ENCODE peak calls at places on chromosomes 3 and 15, in four cellular contexts. Q is globus pallidus, Y is left lobe of liver, U is pancreas. R is an unnamed sample.

GRCh38 chr3:139982404-139982803 is 47.4 kb downstream of the CLSTN2 start:
- DNase-seq in Q (peak; percentile 26), Y (no peak), U (no peak), R (no peak)

GRCh38 chr3:101725192-101725889 is 927 bp downstream of the CEP97 start:
- DNase-seq in Q (peak; percentile 42), Y (peak; percentile 53), U (peak; percentile 30), R (peak; percentile 31)

GRCh38 chr3:87052499-87053260 is 61.7 kb upstream of the VGLL3 start:
- DNase-seq in Q (no peak), Y (no peak), U (no peak), R (no peak)

GRCh38 chr3:161423911-161424522 is 52.7 kb upstream of the SPTSSB start:
- DNase-seq in Q (peak; percentile 47), Y (no peak), U (no peak), R (peak; percentile 71)

GRCh38 chr15:70172561-70172960 is 74.8 kb upstream of the TLE3 start:
- DNase-seq in Q (no peak), Y (no peak), U (no peak), R (no peak)

GRCh38 chr3:27666277-27666676 is 55.8 kb downstream of the EOMES start:
- DNase-seq in Q (no peak), Y (no peak), U (no peak), R (no peak)

GRCh38 chr15:56243117-56243773 is 434 bp downstream of the RFX7 start:
- DNase-seq in Q (peak; percentile 76), Y (peak; percentile 52), U (peak; percentile 57), R (peak; percentile 69)

GRCh38 chr15:60611592-60612346 is 132.8 kb upstream of the ICE2 start:
- DNase-seq in Q (no peak), Y (no peak), U (no peak), R (no peak)

GRCh38 chr3:161576733-161577510 is 80.3 kb downstream of the OTOL1 start:
- DNase-seq in Q (no peak), Y (no peak), U (no peak), R (no peak)

GRCh38 chr3:25021816-25022215 is 406.2 kb upstream of the RARB start:
- DNase-seq in Q (peak; percentile 20), Y (no peak), U (no peak), R (no peak)

GRCh38 chr15:69450968-69451695 is 1.5 kb upstream of the RPLP1 start:
- DNase-seq in Q (no peak), Y (no peak), U (no peak), R (no peak)

GRCh38 chr3:16548721-16549120 is 35.2 kb upstream of the RFTN1 start:
- DNase-seq in Q (no peak), Y (no peak), U (no peak), R (no peak)

GRCh38 chr15:96340611-96341464 is 10.3 kb downstream of the NR2F2 start:
- DNase-seq in Q (peak; percentile 55), Y (peak; percentile 49), U (peak; percentile 60), R (peak; percentile 71)

GRCh38 chr15:64864080-64864479 is 22.4 kb downstream of the PLEKHO2 start:
- DNase-seq in Q (no peak), Y (no peak), U (no peak), R (no peak)

GRCh38 chr15:100769043-100769974 is 110.3 kb upstream of the ALDH1A3 start:
- DNase-seq in Q (no peak), Y (no peak), U (no peak), R (no peak)

GRCh38 chr3:46882377-46883015 is 5.0 kb downstream of the PTH1R start:
- DNase-seq in Q (no peak), Y (no peak), U (no peak), R (no peak)

GRCh38 chr3:81929697-81930096 is 168.3 kb upstream of the GBE1 start:
- DNase-seq in Q (no peak), Y (no peak), U (no peak), R (peak; percentile 16)

GRCh38 chr3:47227678-47228077 is 54.9 kb downstream of the KIF9 start:
- DNase-seq in Q (peak; percentile 51), Y (no peak), U (no peak), R (no peak)

GRCh38 chr3:107452436-107452835 is 70.3 kb upstream of the BBX start:
- DNase-seq in Q (no peak), Y (no peak), U (no peak), R (no peak)

GRCh38 chr3:11668243-11669232 is 24.8 kb upstream of the VGLL4 start:
- DNase-seq in Q (no peak), Y (no peak), U (no peak), R (peak; percentile 29)

GRCh38 chr3:186380622-186381380 is 18.8 kb upstream of the DGKG start:
- DNase-seq in Q (no peak), Y (no peak), U (no peak), R (no peak)

GRCh38 chr3:188279696-188280398 is 125.9 kb downstream of the LPP start:
- DNase-seq in Q (no peak), Y (no peak), U (no peak), R (no peak)

GRCh38 chr3:57827757-57828156 is 71.6 kb downstream of the SLMAP start:
- DNase-seq in Q (no peak), Y (no peak), U (no peak), R (no peak)

GRCh38 chr3:183371672-183371968 is 56.8 kb downstream of the MCF2L2 start:
- DNase-seq in Q (no peak), Y (no peak), U (no peak), R (no peak)

GRCh38 chr3:168707900-168708299 is 612.2 kb upstream of the GOLIM4 start:
- DNase-seq in Q (no peak), Y (no peak), U (no peak), R (no peak)

GRCh38 chr15:63065262-63066234 is 23.0 kb downstream of the TPM1 start:
- DNase-seq in Q (no peak), Y (no peak), U (no peak), R (no peak)

GRCh38 chr3:66520716-66521115 is 19.9 kb upstream of the LRIG1 start:
- DNase-seq in Q (no peak), Y (no peak), U (no peak), R (no peak)

GRCh38 chr15:66252411-66253295 is 897 bp downstream of the MEGF11 start:
- DNase-seq in Q (peak; percentile 23), Y (peak; percentile 61), U (peak; percentile 63), R (peak; percentile 74)